ENCODE peak calls at places on chromosomes 12 and 14, in five cellular contexts. D, R, T, Z and G are unnamed samples.

GRCh38 chr14:21109377-21110260 is 8.8 kb downstream of the TMEM253 start:
- DNase-seq in D (no peak), R (no peak), T (no peak), Z (no peak), G (no peak)

GRCh38 chr12:52836491-52837175 is 2.5 kb upstream of the KRT79 start:
- DNase-seq in D (no peak), R (no peak), T (no peak), Z (no peak), G (no peak)

GRCh38 chr14:105168496-105168978 is at the start of gene JAG2:
- DNase-seq in D (peak; percentile 83), R (peak; percentile 23), T (peak; percentile 31), Z (no peak), G (no peak)

GRCh38 chr12:46446645-46447044 is 74.1 kb upstream of the SLC38A2 start:
- DNase-seq in D (peak; percentile 54), R (no peak), T (no peak), Z (no peak), G (no peak)

GRCh38 chr12:113292091-113292490 is 42.8 kb downstream of the SLC8B1 start:
- DNase-seq in D (no peak), R (no peak), T (no peak), Z (peak; percentile 34), G (no peak)

GRCh38 chr12:78315018-78315417 is 484.3 kb downstream of the NAV3 start:
- DNase-seq in D (no peak), R (no peak), T (no peak), Z (no peak), G (no peak)

GRCh38 chr12:2413999-2414792 is 361.4 kb downstream of the CACNA1C start:
- DNase-seq in D (no peak), R (no peak), T (no peak), Z (no peak), G (no peak)

GRCh38 chr12:131604146-131604844 is 106.6 kb upstream of the SFSWAP start:
- DNase-seq in D (no peak), R (peak; percentile 20), T (no peak), Z (no peak), G (peak; percentile 6)

GRCh38 chr12:132494294-132495164 is 4.6 kb downstream of the FBRSL1 start:
- DNase-seq in D (no peak), R (no peak), T (no peak), Z (no peak), G (no peak)

GRCh38 chr12:112198120-112198733 is 72.9 kb downstream of the TRAFD1 start:
- DNase-seq in D (peak; percentile 90), R (peak; percentile 16), T (peak; percentile 10), Z (peak; percentile 62), G (peak; percentile 13)